ENCODE peak calls at places on chromosomes 5 and 9, in four cellular contexts. X, P, K and G are unnamed samples.

GRCh38 chr9:23790341-23791260 is 35.4 kb downstream of the ELAVL2 start:
- DNase-seq in X (no peak), P (no peak), K (no peak), G (no peak)

GRCh38 chr5:158802941-158803341 is 296.8 kb downstream of the EBF1 start:
- DNase-seq in X (no peak), P (no peak), K (no peak), G (no peak)

GRCh38 chr9:17349816-17350215 is 215.0 kb downstream of the CNTLN start:
- DNase-seq in X (no peak), P (no peak), K (no peak), G (no peak)

GRCh38 chr9:27865031-27865438 is 291.8 kb upstream of the C9orf72 start:
- DNase-seq in X (no peak), P (no peak), K (no peak), G (no peak)

GRCh38 chr5:55146543-55147151 is 13.3 kb upstream of the GPX8 start:
- DNase-seq in X (peak), P (peak), K (peak), G (peak)

GRCh38 chr5:35247645-35248034 is 17.4 kb upstream of the PRLR start:
- DNase-seq in X (no peak), P (no peak), K (no peak), G (no peak)

GRCh38 chr5:113330533-113331200 is 104.1 kb downstream of the TSSK1B start:
- DNase-seq in X (peak), P (peak), K (no peak), G (no peak)

GRCh38 chr5:143101740-143102386 is 301.6 kb downstream of the NR3C1 start:
- DNase-seq in X (no peak), P (no peak), K (no peak), G (no peak)

GRCh38 chr5:53613036-53613435 is 52.6 kb downstream of the NDUFS4 start:
- DNase-seq in X (no peak), P (no peak), K (no peak), G (no peak)

GRCh38 chr5:24773241-24773640 is 128.5 kb upstream of the CDH10 start:
- DNase-seq in X (no peak), P (no peak), K (no peak), G (no peak)

GRCh38 chr5:10578869-10579268 is 15.0 kb downstream of the ANKRD33B start:
- DNase-seq in X (no peak), P (no peak), K (no peak), G (no peak)

GRCh38 chr5:2658421-2658820 is 93.1 kb downstream of the IRX2 start:
- DNase-seq in X (no peak), P (no peak), K (no peak), G (no peak)

GRCh38 chr9:93960221-93960970 is 5.2 kb upstream of the BARX1 start:
- DNase-seq in X (no peak), P (no peak), K (no peak), G (peak)

GRCh38 chr5:147400076-147400809 is 109.6 kb downstream of the DPYSL3 start:
- DNase-seq in X (no peak), P (no peak), K (no peak), G (no peak)

DNA sequence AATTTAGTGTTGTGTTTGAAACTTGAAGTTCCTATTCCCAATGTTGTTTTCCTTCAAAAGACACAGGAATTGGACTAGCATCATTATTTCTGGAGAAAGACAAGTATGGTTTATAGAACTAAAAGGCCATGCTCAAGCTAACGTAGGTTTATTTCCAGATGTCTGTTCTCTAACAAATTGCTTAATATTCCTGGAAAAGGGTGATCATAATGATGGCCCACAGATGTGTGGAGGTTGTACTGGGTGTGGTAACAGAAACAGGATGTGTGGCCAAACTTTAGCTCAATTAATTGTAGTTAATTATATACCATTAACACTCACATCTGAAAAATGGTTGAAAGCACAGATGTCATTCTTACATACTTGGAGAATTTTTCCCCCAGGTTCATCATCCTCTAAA is 292.8 kb upstream of the RASA1 start:
- DNase-seq in X (no peak), P (no peak), K (no peak), G (no peak)
- TF ChIP-seq YY1 in X (no peak), P (no peak), K (no peak), G (no peak)

GRCh38 chr5:174532453-174533126 is 191.8 kb upstream of the MSX2 start:
- DNase-seq in X (peak), P (peak), K (peak), G (peak)
- TF ChIP-seq YY1 in X (no peak), P (peak), K (no peak), G (no peak)

GRCh38 chr5:111699976-111700375 is 57.0 kb downstream of the NREP start:
- DNase-seq in X (no peak), P (no peak), K (no peak), G (no peak)
- TF ChIP-seq YY1 in X (no peak), P (no peak), K (no peak), G (no peak)

DNA sequence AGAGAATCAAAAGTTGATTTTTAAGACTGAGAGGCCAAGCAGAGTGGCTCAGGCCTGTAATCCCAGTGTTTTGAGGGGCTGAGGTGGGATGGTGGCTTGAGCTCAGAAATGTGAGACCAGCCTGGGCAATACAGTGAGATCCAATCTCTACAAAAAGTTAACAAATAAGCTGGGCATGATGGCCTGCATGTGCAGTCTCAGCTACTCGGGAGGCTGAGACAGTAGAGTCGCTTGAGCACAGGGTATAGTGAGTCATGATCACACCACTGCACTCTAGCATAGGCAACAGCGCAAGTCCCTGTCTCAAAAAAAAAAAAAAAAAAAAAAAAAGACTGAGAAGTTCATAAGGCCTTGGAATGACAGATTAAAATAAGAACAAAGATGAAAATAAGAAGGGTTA is 177.2 kb downstream of the TMEM232 start:
- DNase-seq in X (no peak), P (no peak), K (no peak), G (no peak)
- TF ChIP-seq YY1 in X (no peak), P (no peak), K (no peak), G (no peak)

DNA sequence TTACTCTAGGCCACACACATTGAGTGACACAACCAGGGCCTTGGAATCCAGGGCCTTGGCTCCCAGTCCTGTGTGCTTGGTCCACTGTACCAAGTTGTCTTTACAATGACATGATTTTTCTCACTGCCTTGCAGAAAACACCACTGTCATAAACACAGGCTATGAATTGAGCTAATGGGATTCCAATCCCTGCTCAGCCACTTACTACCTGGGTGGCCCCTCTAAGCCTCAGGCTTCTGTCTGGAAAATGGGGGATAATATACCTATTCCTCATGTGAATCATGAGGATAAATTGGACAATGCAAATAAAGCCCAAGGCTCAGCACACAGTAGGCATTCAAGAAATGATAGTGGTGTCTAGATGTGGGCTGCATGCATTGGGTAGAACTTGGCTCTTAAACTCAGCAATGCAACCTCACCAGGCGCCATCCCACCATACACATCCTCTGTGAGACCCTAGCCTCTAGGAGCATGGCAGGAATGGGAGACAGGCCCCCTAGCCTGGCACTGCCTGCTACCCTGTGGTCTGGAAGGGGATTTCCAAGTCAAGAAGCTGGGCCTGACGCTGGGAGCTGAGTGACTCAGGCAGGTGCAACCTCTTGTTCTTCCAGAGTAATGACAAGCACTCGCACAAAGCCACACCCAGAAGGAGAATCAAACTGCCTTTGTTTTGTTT is 2.3 kb upstream of the TNIP1 start:
- DNase-seq in X (no peak), P (no peak), K (no peak), G (no peak)
- TF ChIP-seq YY1 in X (no peak), P (no peak), K (no peak), G (no peak)

GRCh38 chr9:96072930-96073329 is 197.4 kb downstream of the ERCC6L2 start:
- DNase-seq in X (no peak), P (no peak), K (no peak), G (no peak)

GRCh38 chr9:96075111-96075510 is 199.6 kb downstream of the ERCC6L2 start:
- DNase-seq in X (no peak), P (no peak), K (no peak), G (no peak)

GRCh38 chr9:96071245-96072124 is 196.0 kb downstream of the ERCC6L2 start:
- DNase-seq in X (peak), P (peak), K (peak), G (peak)

GRCh38 chr9:96075757-96076156 is 200.3 kb downstream of the ERCC6L2 start:
- DNase-seq in X (no peak), P (no peak), K (no peak), G (no peak)

DNA sequence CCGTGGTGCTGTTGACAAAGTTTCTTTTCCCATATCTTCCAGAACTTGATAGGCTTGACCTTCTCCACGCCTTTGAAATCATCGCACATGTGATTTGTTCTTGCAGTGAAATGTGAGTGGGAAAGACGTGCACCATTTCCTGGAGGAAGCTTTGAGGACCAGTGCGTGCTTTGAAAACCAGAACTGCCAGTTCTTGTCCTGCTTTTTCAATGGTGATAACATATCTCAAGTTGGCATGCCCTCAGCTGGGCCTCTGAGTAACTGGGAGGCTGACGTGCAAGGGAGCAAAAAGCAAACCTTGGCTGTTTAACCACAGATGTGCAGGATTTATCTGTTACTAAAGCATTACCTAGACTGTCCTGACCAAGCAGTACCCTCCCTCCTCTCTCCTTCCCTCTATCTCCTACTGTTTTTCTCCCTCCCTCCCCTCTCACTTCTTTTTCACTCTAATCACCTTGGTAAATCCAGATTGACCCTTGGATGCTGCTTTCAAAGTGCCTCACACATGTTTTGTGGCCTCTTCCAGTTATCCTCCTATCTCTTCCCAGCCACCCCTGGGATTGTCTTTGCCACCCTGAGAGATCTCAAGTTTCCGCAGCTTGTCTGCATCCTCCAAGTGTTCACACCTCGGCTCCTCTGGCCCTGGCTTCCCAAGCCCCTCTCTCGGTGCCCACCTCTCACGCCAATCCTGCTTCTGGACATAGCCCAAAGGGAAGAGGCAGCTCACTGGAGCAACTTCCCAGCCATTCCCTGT is 198.2 kb downstream of the ERCC6L2 start:
- DNase-seq in X (no peak), P (no peak), K (no peak), G (no peak)
- TF ChIP-seq YY1 in X (no peak), P (no peak), K (no peak), G (no peak)

DNA sequence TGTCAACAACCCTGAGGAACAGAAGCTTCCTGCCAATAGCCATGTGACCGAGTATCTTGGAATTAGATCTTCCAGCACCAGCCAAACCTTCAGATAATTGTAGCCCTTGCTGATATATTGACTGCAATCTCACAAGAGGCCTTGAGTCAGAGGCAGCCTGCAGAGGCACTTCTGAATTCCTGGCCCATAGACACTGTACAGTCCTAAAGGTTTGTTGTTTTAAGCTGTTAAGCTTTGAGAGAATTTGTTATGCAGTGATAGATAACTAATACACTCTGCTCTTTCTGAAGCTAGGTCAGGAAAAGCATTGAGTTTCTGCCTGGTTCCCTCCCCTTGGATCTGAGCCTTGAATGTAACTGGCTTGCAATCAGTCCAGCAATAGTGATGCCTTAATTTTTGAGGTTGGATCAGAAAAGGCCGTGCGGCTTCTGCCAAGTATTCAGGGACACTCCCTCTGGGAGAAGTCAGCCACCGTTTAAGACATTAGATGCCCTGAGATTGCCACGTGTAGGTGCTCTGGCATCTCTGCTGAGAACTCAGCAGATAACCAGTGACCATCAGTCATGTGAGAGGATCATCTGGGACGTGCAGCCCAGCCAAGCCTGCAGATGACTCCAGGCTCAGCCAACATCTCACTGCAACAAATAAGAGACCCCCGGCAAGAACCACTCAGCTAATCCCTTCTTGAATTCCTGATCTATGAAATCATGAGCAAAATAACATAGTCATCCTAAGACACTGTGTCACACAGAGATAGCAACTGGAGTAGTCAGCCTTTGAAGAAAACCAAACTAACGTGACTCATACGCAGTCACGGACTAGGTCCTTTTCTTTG is 126.8 kb upstream of the STC2 start:
- DNase-seq in X (peak), P (peak), K (no peak), G (no peak)
- TF ChIP-seq YY1 in X (no peak), P (no peak), K (no peak), G (no peak)

DNA sequence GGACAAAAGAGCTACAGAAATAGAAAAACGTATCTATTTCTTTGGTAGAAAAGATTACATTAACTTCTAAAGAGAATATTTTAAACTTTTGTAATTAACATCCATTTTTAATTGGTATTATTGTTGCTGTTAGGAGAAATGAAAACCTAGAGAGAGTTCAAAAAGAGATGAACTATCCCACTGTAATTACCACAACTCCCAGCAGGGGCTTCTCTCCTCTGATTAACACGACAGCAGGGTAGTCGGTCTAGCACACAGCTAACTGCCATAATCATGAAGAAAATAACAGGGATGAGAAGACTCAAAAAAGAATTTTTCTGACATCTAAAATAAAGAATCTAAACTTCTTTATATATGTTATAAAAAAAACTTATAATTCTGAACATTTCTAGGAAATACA is 86.2 kb upstream of the CDH9 start:
- DNase-seq in X (peak), P (no peak), K (no peak), G (no peak)
- TF ChIP-seq YY1 in X (no peak), P (no peak), K (no peak), G (no peak)